ENCODE peak calls at places on chromosome 2, in nine cellular contexts. R is hepatocyte, W is GM23248, U is HCT116, P is neural progenitor cell, Z is PC-3, H is MM.1S, J is OCI-LY7, X is SK-N-SH. G is an unnamed sample.

GRCh38 chr2:118363604-118364003 is 275.3 kb downstream of the INSIG2 start:
- DNase-seq in W (no peak), J (no peak), Z (peak; percentile 13), H (no peak), X (no peak), P (no peak), R (no peak), U (no peak), G (no peak)

GRCh38 chr2:15712551-15713342 is 121.1 kb downstream of the DDX1 start:
- DNase-seq in Z (no peak), X (no peak), P (no peak), W (no peak), R (no peak), J (no peak), U (no peak), H (no peak), G (no peak)

GRCh38 chr2:26506279-26506678 is 28.4 kb upstream of the OTOF start:
- DNase-seq in H (no peak), X (no peak), R (no peak), J (no peak), P (no peak), Z (no peak), W (no peak), U (no peak), G (no peak)

GRCh38 chr2:55923978-55924325 is 370 bp upstream of the EFEMP1 start:
- DNase-seq in H (no peak), P (no peak), X (no peak), J (no peak), U (no peak), R (no peak), Z (no peak), W (no peak), G (no peak)

GRCh38 chr2:64945973-64946736 is 43.0 kb upstream of the SLC1A4 start:
- DNase-seq in H (peak; percentile 86), X (no peak), P (peak; percentile 5), Z (no peak), R (no peak), W (no peak), U (no peak), J (peak; percentile 89), G (no peak)

GRCh38 chr2:224038049-224038829 is 847 bp downstream of the SERPINE2 start:
- DNase-seq in W (peak; percentile 70), R (peak; percentile 57), H (peak; percentile 72), J (peak; percentile 8), X (no peak), U (no peak), Z (peak; percentile 50), P (peak; percentile 61), G (peak; percentile 87)

GRCh38 chr2:230824406-230824978 is 40.2 kb upstream of the ITM2C start:
- DNase-seq in U (peak; percentile 77), Z (peak; percentile 82), R (peak; percentile 88), H (peak; percentile 69), P (peak; percentile 87), J (peak; percentile 82), W (peak; percentile 82), X (peak; percentile 83), G (peak; percentile 97)

GRCh38 chr2:171394164-171394725 is 39.5 kb downstream of the METTL8 start:
- DNase-seq in P (no peak), J (no peak), W (no peak), H (no peak), X (no peak), U (no peak), Z (no peak), R (no peak), G (no peak)

GRCh38 chr2:43634604-43635306 is 2.3 kb upstream of the PLEKHH2 start:
- DNase-seq in P (no peak), W (peak; percentile 83), Z (peak; percentile 94), H (no peak), R (peak; percentile 44), X (no peak), J (peak; percentile 35), U (no peak), G (no peak)

GRCh38 chr2:7992612-7993596 is 689.0 kb upstream of the ID2 start:
- DNase-seq in J (no peak), Z (peak; percentile 18), H (no peak), U (no peak), P (no peak), W (peak; percentile 54), X (peak; percentile 68), R (no peak), G (no peak)

GRCh38 chr2:43611987-43612894 is 16.4 kb upstream of the THADA start:
- DNase-seq in J (peak; percentile 73), X (peak; percentile 82), P (peak; percentile 78), R (peak; percentile 80), H (peak; percentile 81), U (peak; percentile 74), W (peak; percentile 78), Z (peak; percentile 89), G (peak; percentile 84)

GRCh38 chr2:237171396-237171795 is 85.7 kb downstream of the COPS8 start:
- DNase-seq in P (no peak), W (peak; percentile 91), R (peak; percentile 68), Z (peak; percentile 85), H (no peak), X (no peak), J (no peak), U (peak; percentile 19), G (peak; percentile 18)

GRCh38 chr2:172460780-172461201 is 33.4 kb downstream of the ITGA6 start:
- DNase-seq in Z (no peak), H (no peak), X (no peak), W (peak; percentile 53), P (no peak), R (no peak), U (no peak), J (no peak), G (no peak)

GRCh38 chr2:231662811-231663457 is 45.4 kb upstream of the PTMA start:
- DNase-seq in H (no peak), U (no peak), Z (no peak), R (no peak), W (no peak), J (no peak), X (no peak), P (no peak), G (no peak)

GRCh38 chr2:20469595-20469994 is 22.7 kb downstream of the RHOB start:
- DNase-seq in H (no peak), R (no peak), X (no peak), W (no peak), P (no peak), J (no peak), Z (no peak), U (no peak), G (no peak)

GRCh38 chr2:134365356-134365755 is 111.5 kb downstream of the MGAT5 start:
- DNase-seq in R (no peak), J (peak; percentile 47), U (peak; percentile 10), P (peak; percentile 23), W (peak; percentile 9), X (no peak), Z (peak; percentile 34), H (peak; percentile 16), G (peak; percentile 62)

GRCh38 chr2:206173147-206173546 is 13.5 kb downstream of the EEF1B2 start:
- DNase-seq in X (no peak), H (no peak), W (no peak), R (no peak), P (no peak), U (no peak), J (no peak), Z (no peak), G (no peak)

GRCh38 chr2:226137201-226137811 is 662.3 kb downstream of the IRS1 start:
- DNase-seq in H (no peak), U (no peak), P (no peak), J (no peak), Z (peak; percentile 67), R (peak; percentile 7), W (peak; percentile 50), X (no peak), G (no peak)

GRCh38 chr2:229387815-229388214 is 116.7 kb upstream of the PID1 start:
- DNase-seq in J (no peak), W (peak; percentile 25), R (no peak), H (no peak), Z (no peak), X (no peak), U (no peak), P (no peak), G (no peak)

GRCh38 chr2:179595284-179595683 is 266.1 kb downstream of the ZNF385B start:
- DNase-seq in X (no peak), U (no peak), W (peak; percentile 19), J (no peak), H (peak; percentile 23), P (peak; percentile 13), Z (peak; percentile 29), R (no peak), G (peak; percentile 46)

GRCh38 chr2:49943944-49944803 is 789.9 kb upstream of the FSHR start:
- DNase-seq in X (peak; percentile 14), W (no peak), U (no peak), R (peak; percentile 20), H (peak; percentile 18), Z (no peak), P (no peak), J (no peak), G (no peak)
- TF ChIP-seq EZH2phosphoT487 in X (no peak), W (no peak), U (no peak), R (no peak), H (no peak), Z (no peak), P (no peak), J (no peak), G (no peak)

GRCh38 chr2:108280466-108280865 is 8.2 kb upstream of the SULT1C2 start:
- DNase-seq in X (no peak), J (no peak), U (no peak), R (no peak), H (no peak), P (no peak), W (no peak), Z (no peak), G (no peak)

GRCh38 chr2:108279468-108279867 is 9.2 kb upstream of the SULT1C2 start:
- DNase-seq in R (no peak), Z (no peak), U (no peak), X (no peak), W (no peak), P (no peak), H (no peak), J (no peak), G (no peak)

DNA sequence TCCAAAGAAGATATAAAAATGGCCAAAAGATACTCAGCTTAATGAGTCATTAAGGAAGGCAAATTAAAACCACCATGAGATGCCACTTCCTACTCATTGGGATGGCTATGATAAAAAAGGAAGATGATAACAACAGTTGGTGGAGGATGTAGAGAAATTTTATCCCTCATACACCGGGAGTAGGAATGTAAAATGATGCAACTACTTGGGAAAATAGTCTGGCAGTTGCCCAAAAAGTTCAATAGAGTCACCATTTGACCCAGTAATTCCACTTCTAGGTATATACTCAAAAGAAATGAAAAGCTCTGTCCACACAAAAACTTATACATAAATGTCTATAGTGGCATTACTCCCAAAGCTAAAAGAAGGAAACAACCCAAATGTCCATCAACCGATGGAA is 10.1 kb upstream of the SULT1C2 start:
- DNase-seq in X (no peak), P (no peak), W (no peak), R (no peak), U (no peak), J (no peak), H (no peak), Z (no peak), G (no peak)
- TF ChIP-seq EZH2phosphoT487 in X (no peak), P (no peak), W (no peak), R (no peak), U (no peak), J (no peak), H (no peak), Z (no peak), G (no peak)

GRCh38 chr2:107418713-107419112 is 408.0 kb upstream of the RGPD4 start:
- DNase-seq in P (no peak), W (no peak), R (no peak), U (no peak), H (peak; percentile 31), X (peak; percentile 7), J (no peak), Z (no peak), G (no peak)
- TF ChIP-seq EZH2phosphoT487 in P (no peak), W (no peak), R (no peak), U (no peak), H (no peak), X (no peak), J (no peak), Z (no peak), G (no peak)

GRCh38 chr2:10361220-10361588 is 58.5 kb downstream of the HPCAL1 start:
- DNase-seq in R (no peak), P (peak; percentile 52), X (peak; percentile 81), H (no peak), W (no peak), Z (no peak), U (no peak), J (no peak), G (no peak)
- TF ChIP-seq EZH2phosphoT487 in R (no peak), P (no peak), X (no peak), H (no peak), W (no peak), Z (no peak), U (no peak), J (no peak), G (no peak)